ENCODE peak calls at places on chromosomes 5 and 9, in five cellular contexts. One of them, this sample, is unnamed.

GRCh38 chr5:81288021-81288433 is 13.4 kb upstream of the ZCCHC9 start:
- DNase-seq in endodermal cell: no peak
- DNase-seq in mammary epithelial cell: no peak
- DNase-seq in pancreas: no peak
- DNase-seq in adipocyte: no peak
- DNase-seq in this sample: no peak

GRCh38 chr5:142798099-142798768 is 28.1 kb downstream of the ARHGAP26 start:
- DNase-seq in adipocyte: no peak
- DNase-seq in mammary epithelial cell: no peak
- DNase-seq in endodermal cell: no peak
- DNase-seq in pancreas: no peak
- DNase-seq in this sample: no peak

GRCh38 chr5:134503937-134504437 is 21.5 kb upstream of the JADE2 start:
- DNase-seq in adipocyte: peak; percentile 10
- DNase-seq in mammary epithelial cell: peak; percentile 51
- DNase-seq in endodermal cell: no peak
- DNase-seq in pancreas: no peak
- DNase-seq in this sample: no peak

GRCh38 chr5:115977988-115978387 is 15.7 kb downstream of the LVRN start:
- DNase-seq in mammary epithelial cell: peak; percentile 23
- DNase-seq in endodermal cell: no peak
- DNase-seq in adipocyte: peak; percentile 88
- DNase-seq in pancreas: no peak
- DNase-seq in this sample: no peak

GRCh38 chr9:134982311-134982710 is 64.6 kb upstream of the FCN1 start:
- DNase-seq in pancreas: peak; percentile 1
- DNase-seq in endodermal cell: no peak
- DNase-seq in mammary epithelial cell: no peak
- DNase-seq in adipocyte: no peak
- DNase-seq in this sample: no peak

GRCh38 chr5:103669615-103670014 is 107.0 kb upstream of the NUDT12 start:
- DNase-seq in endodermal cell: no peak
- DNase-seq in pancreas: no peak
- DNase-seq in mammary epithelial cell: no peak
- DNase-seq in adipocyte: no peak
- DNase-seq in this sample: no peak

GRCh38 chr9:129740174-129740573 is 12.7 kb downstream of the PTGES start:
- DNase-seq in endodermal cell: no peak
- DNase-seq in adipocyte: no peak
- DNase-seq in pancreas: no peak
- DNase-seq in mammary epithelial cell: no peak
- DNase-seq in this sample: no peak

GRCh38 chr5:78518365-78519197 is 130.0 kb downstream of the LHFPL2 start:
- DNase-seq in endodermal cell: peak; percentile 75
- DNase-seq in pancreas: peak; percentile 54
- DNase-seq in mammary epithelial cell: peak; percentile 92
- DNase-seq in adipocyte: peak; percentile 92
- DNase-seq in this sample: no peak

GRCh38 chr5:177432143-177432904 is 5.8 kb downstream of the GRK6 start:
- DNase-seq in endodermal cell: no peak
- DNase-seq in pancreas: no peak
- DNase-seq in mammary epithelial cell: no peak
- DNase-seq in adipocyte: no peak
- DNase-seq in this sample: no peak

GRCh38 chr9:1514733-1515363 is 464.7 kb downstream of the DMRT2 start:
- DNase-seq in pancreas: no peak
- DNase-seq in mammary epithelial cell: no peak
- DNase-seq in endodermal cell: no peak
- DNase-seq in adipocyte: no peak
- DNase-seq in this sample: no peak

GRCh38 chr9:118230319-118230718 is 526.1 kb downstream of the TLR4 start:
- DNase-seq in endodermal cell: no peak
- DNase-seq in adipocyte: no peak
- DNase-seq in mammary epithelial cell: no peak
- DNase-seq in pancreas: no peak
- DNase-seq in this sample: no peak

GRCh38 chr9:107721705-107722245 is 232.2 kb upstream of the KLF4 start:
- DNase-seq in mammary epithelial cell: peak; percentile 48
- DNase-seq in pancreas: no peak
- DNase-seq in endodermal cell: no peak
- DNase-seq in adipocyte: no peak
- DNase-seq in this sample: no peak

GRCh38 chr5:131980696-131981095 is 30.8 kb downstream of the ACSL6 start:
- DNase-seq in mammary epithelial cell: no peak
- DNase-seq in adipocyte: no peak
- DNase-seq in endodermal cell: no peak
- DNase-seq in pancreas: no peak
- DNase-seq in this sample: no peak

GRCh38 chr5:174303035-174303434 is 257.5 kb downstream of the NSG2 start:
- DNase-seq in adipocyte: no peak
- DNase-seq in pancreas: no peak
- DNase-seq in endodermal cell: peak; percentile 58
- DNase-seq in mammary epithelial cell: no peak
- DNase-seq in this sample: no peak

GRCh38 chr5:42691413-42691861 is 65.2 kb upstream of the CCDC152 start:
- DNase-seq in mammary epithelial cell: peak; percentile 34
- DNase-seq in adipocyte: peak; percentile 33
- DNase-seq in pancreas: no peak
- DNase-seq in endodermal cell: no peak
- DNase-seq in this sample: no peak

GRCh38 chr5:134798468-134798867 is 39.9 kb downstream of the DDX46 start:
- DNase-seq in pancreas: no peak
- DNase-seq in adipocyte: no peak
- DNase-seq in mammary epithelial cell: no peak
- DNase-seq in endodermal cell: no peak
- DNase-seq in this sample: no peak

GRCh38 chr9:27125030-27125429 is 16.0 kb downstream of the TEK start:
- DNase-seq in mammary epithelial cell: peak; percentile 96
- DNase-seq in endodermal cell: no peak
- DNase-seq in adipocyte: peak; percentile 88
- DNase-seq in pancreas: peak; percentile 27
- DNase-seq in this sample: no peak

GRCh38 chr9:8817335-8817734 is 1017.8 kb upstream of the DMAC1 start:
- DNase-seq in endodermal cell: no peak
- DNase-seq in pancreas: no peak
- DNase-seq in mammary epithelial cell: no peak
- DNase-seq in adipocyte: no peak
- DNase-seq in this sample: no peak

GRCh38 chr9:31137850-31138160 is 1246.6 kb upstream of the ACO1 start:
- DNase-seq in mammary epithelial cell: peak; percentile 57
- DNase-seq in adipocyte: no peak
- DNase-seq in pancreas: no peak
- DNase-seq in endodermal cell: no peak
- DNase-seq in this sample: no peak

GRCh38 chr9:133516961-133517350 is 7.8 kb downstream of the MYMK start:
- DNase-seq in mammary epithelial cell: no peak
- DNase-seq in adipocyte: no peak
- DNase-seq in pancreas: no peak
- DNase-seq in endodermal cell: no peak
- DNase-seq in this sample: no peak

GRCh38 chr5:180021900-180022299 is 49.7 kb downstream of the RNF130 start:
- DNase-seq in pancreas: no peak
- DNase-seq in mammary epithelial cell: no peak
- DNase-seq in endodermal cell: no peak
- DNase-seq in adipocyte: no peak
- DNase-seq in this sample: no peak

GRCh38 chr5:10493884-10494283 is 52.2 kb downstream of the ROPN1L start:
- DNase-seq in adipocyte: no peak
- DNase-seq in endodermal cell: no peak
- DNase-seq in mammary epithelial cell: no peak
- DNase-seq in pancreas: no peak
- DNase-seq in this sample: no peak

GRCh38 chr5:79727722-79728355 is 38.2 kb downstream of the CMYA5 start:
- DNase-seq in mammary epithelial cell: peak; percentile 65
- DNase-seq in endodermal cell: no peak
- DNase-seq in pancreas: no peak
- DNase-seq in adipocyte: no peak
- DNase-seq in this sample: no peak

GRCh38 chr5:145948921-145949320 is 12.5 kb downstream of the SH3RF2 start:
- DNase-seq in mammary epithelial cell: peak; percentile 70
- DNase-seq in endodermal cell: no peak
- DNase-seq in pancreas: peak; percentile 22
- DNase-seq in adipocyte: no peak
- DNase-seq in this sample: no peak

GRCh38 chr5:165101709-165102108 is 1596.3 kb downstream of the MAT2B start:
- DNase-seq in endodermal cell: no peak
- DNase-seq in adipocyte: no peak
- DNase-seq in mammary epithelial cell: no peak
- DNase-seq in pancreas: no peak
- DNase-seq in this sample: no peak

GRCh38 chr5:110413856-110414255 is 312.6 kb downstream of the TMEM232 start:
- DNase-seq in pancreas: no peak
- DNase-seq in adipocyte: peak; percentile 37
- DNase-seq in mammary epithelial cell: no peak
- DNase-seq in endodermal cell: no peak
- DNase-seq in this sample: no peak

GRCh38 chr5:141245250-141245717 is at the start of gene PCDHB15:
- DNase-seq in mammary epithelial cell: peak; percentile 8
- DNase-seq in pancreas: no peak
- DNase-seq in adipocyte: peak; percentile 19
- DNase-seq in endodermal cell: peak; percentile 90
- DNase-seq in this sample: no peak

GRCh38 chr5:27048507-27048906 is 10.1 kb upstream of the CDH9 start:
- DNase-seq in adipocyte: no peak
- DNase-seq in mammary epithelial cell: no peak
- DNase-seq in pancreas: no peak
- DNase-seq in endodermal cell: peak; percentile 47
- DNase-seq in this sample: no peak

GRCh38 chr5:110726249-110727024 is at the start of gene TMEM232:
- DNase-seq in mammary epithelial cell: peak; percentile 79
- DNase-seq in endodermal cell: peak; percentile 92
- DNase-seq in pancreas: peak; percentile 84
- DNase-seq in adipocyte: peak; percentile 53
- DNase-seq in this sample: peak; percentile 87

GRCh38 chr9:126057461-126057860 is 269.2 kb upstream of the MVB12B start:
- DNase-seq in endodermal cell: no peak
- DNase-seq in adipocyte: no peak
- DNase-seq in pancreas: no peak
- DNase-seq in mammary epithelial cell: no peak
- DNase-seq in this sample: no peak
- H3K4me1 ChIP-seq in endodermal cell: no peaks in the 10 kb centered on the region
- H3K4me1 ChIP-seq in adipocyte: no peaks in the 10 kb centered on the region
- H3K4me1 ChIP-seq in pancreas: no peaks in the 10 kb centered on the region
- H3K4me1 ChIP-seq in mammary epithelial cell: peaks cover 5% of the 10 kb centered on the region
- H3K4me1 ChIP-seq in this sample: no peaks in the 10 kb centered on the region

GRCh38 chr9:4069457-4070162 is 230.3 kb downstream of the GLIS3 start:
- DNase-seq in pancreas: no peak
- DNase-seq in endodermal cell: no peak
- DNase-seq in adipocyte: no peak
- DNase-seq in mammary epithelial cell: no peak
- DNase-seq in this sample: no peak
- H3K4me1 ChIP-seq in pancreas: no peaks in the 10 kb centered on the region
- H3K4me1 ChIP-seq in endodermal cell: no peaks in the 10 kb centered on the region
- H3K4me1 ChIP-seq in adipocyte: peaks cover 25% of the 10 kb centered on the region
- H3K4me1 ChIP-seq in mammary epithelial cell: no peaks in the 10 kb centered on the region
- H3K4me1 ChIP-seq in this sample: no peaks in the 10 kb centered on the region

DNA sequence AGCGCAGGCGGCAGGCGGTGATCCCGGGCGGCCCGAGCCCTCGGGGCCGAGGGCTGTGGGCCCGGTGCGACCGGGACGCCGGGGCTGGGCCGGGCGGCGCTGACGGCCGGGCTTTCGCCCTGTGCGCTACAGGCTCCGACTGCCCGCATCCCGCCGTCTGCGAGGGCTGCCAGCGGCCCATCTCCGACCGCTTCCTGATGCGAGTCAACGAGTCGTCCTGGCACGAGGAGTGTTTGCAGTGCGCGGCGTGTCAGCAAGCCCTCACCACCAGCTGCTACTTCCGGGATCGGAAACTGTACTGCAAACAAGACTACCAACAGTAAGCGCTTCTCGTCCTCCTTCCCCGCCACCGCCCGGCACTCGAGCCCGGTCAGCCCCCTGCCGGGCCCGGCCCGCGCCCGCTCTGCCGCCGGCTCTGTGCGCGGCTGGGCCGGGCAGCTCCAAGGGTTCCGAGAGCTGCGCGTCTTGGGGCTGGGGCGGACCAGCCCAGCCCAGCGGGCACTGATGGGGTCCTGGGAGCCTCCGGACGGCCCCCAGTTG is 1.6 kb downstream of the LMX1B start:
- DNase-seq in mammary epithelial cell: peak; percentile 70
- DNase-seq in pancreas: no peak
- DNase-seq in adipocyte: peak; percentile 19
- DNase-seq in endodermal cell: peak; percentile 83
- DNase-seq in this sample: no peak
- H3K4me1 ChIP-seq in mammary epithelial cell: peaks cover 45% of the 10 kb centered on the region
- H3K4me1 ChIP-seq in pancreas: peaks cover 5% of the 10 kb centered on the region
- H3K4me1 ChIP-seq in adipocyte: peaks cover 10% of the 10 kb centered on the region
- H3K4me1 ChIP-seq in endodermal cell: peaks cover 17% of the 10 kb centered on the region
- H3K4me1 ChIP-seq in this sample: peaks cover 4% of the 10 kb centered on the region

GRCh38 chr9:91840469-91840868 is 109.6 kb downstream of the ROR2 start:
- DNase-seq in endodermal cell: peak; percentile 45
- DNase-seq in adipocyte: no peak
- DNase-seq in mammary epithelial cell: no peak
- DNase-seq in pancreas: no peak
- DNase-seq in this sample: no peak
- H3K4me1 ChIP-seq in endodermal cell: peaks cover 27% of the 10 kb centered on the region
- H3K4me1 ChIP-seq in adipocyte: peaks cover 24% of the 10 kb centered on the region
- H3K4me1 ChIP-seq in mammary epithelial cell: no peaks in the 10 kb centered on the region
- H3K4me1 ChIP-seq in pancreas: no peaks in the 10 kb centered on the region
- H3K4me1 ChIP-seq in this sample: no peaks in the 10 kb centered on the region

DNA sequence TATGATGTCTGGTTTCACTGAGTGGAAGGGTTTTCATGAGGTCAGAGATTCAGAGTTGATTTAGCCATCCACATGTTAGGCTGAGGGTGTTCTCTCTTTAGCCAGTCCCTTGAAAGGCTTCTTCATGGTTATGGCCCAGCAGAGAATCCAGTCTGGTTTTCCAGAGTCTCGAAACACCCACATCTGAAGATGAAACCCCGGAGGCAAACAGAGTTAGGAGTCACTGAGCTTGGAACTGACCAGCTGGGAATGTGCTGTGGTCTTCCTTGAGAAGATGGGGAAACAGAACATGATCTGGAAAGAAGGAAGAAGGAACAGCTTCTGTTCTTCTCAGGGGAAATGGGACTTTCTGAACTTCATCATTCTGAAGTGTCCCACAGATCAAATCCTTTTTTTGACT is 45.3 kb downstream of the ZNF618 start:
- DNase-seq in pancreas: no peak
- DNase-seq in mammary epithelial cell: no peak
- DNase-seq in adipocyte: no peak
- DNase-seq in endodermal cell: no peak
- DNase-seq in this sample: no peak
- H3K4me1 ChIP-seq in pancreas: no peaks in the 10 kb centered on the region
- H3K4me1 ChIP-seq in mammary epithelial cell: no peaks in the 10 kb centered on the region
- H3K4me1 ChIP-seq in adipocyte: no peaks in the 10 kb centered on the region
- H3K4me1 ChIP-seq in endodermal cell: no peaks in the 10 kb centered on the region
- H3K4me1 ChIP-seq in this sample: peaks cover 7% of the 10 kb centered on the region

DNA sequence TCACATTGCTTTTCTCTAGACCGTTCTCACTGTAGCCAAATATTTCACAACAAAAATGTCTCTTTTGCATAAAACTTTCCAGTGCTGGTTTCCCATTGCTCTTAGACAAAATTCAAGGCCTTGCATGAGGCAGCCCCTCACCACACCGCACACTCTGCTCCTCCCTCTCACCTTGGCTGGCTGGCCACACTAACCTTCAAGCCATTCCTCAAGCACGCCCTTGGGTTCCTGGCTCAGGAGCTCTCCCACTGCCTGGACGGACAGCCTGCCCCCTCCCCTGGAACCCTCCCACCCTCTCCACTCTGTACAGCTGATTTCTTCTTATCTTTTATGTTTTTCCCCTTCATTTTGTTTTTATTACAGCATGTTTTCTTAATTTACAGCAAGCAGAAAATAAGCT is 83.2 kb downstream of the PDZD2 start:
- DNase-seq in endodermal cell: no peak
- DNase-seq in adipocyte: no peak
- DNase-seq in pancreas: no peak
- DNase-seq in mammary epithelial cell: no peak
- DNase-seq in this sample: no peak
- H3K4me1 ChIP-seq in endodermal cell: no peaks in the 10 kb centered on the region
- H3K4me1 ChIP-seq in adipocyte: peaks cover 3% of the 10 kb centered on the region
- H3K4me1 ChIP-seq in pancreas: no peaks in the 10 kb centered on the region
- H3K4me1 ChIP-seq in mammary epithelial cell: no peaks in the 10 kb centered on the region
- H3K4me1 ChIP-seq in this sample: no peaks in the 10 kb centered on the region

This sample was measured in right lobe of liver.